ENCODE peak calls at places on chromosome 2, in six cellular contexts. I is lower lobe of right lung, W is BJ, H is hepatocyte, J is adrenal gland, Q is brain microvascular endothelial cell. Z is an unnamed sample.

GRCh38 chr2:37585982-37586621 is 85.3 kb downstream of the CDC42EP3 start:
- DNase-seq in Q (peak; percentile 91), I (no peak), W (peak; percentile 77), H (peak; percentile 30), J (peak; percentile 76), Z (no peak)

GRCh38 chr2:148350211-148350610 is 294.3 kb upstream of the EPC2 start:
- DNase-seq in Q (no peak), W (no peak), I (no peak), J (no peak), H (no peak), Z (no peak)

GRCh38 chr2:86809481-86810121 is 18.9 kb upstream of the CD8A start:
- DNase-seq in Q (no peak), H (no peak), I (no peak), W (no peak), J (no peak), Z (no peak)

GRCh38 chr2:106843001-106843909 is 42.7 kb downstream of the ST6GAL2 start:
- DNase-seq in H (no peak), W (no peak), Q (no peak), J (no peak), I (no peak), Z (no peak)

GRCh38 chr2:107402330-107402729 is 424.4 kb upstream of the RGPD4 start:
- DNase-seq in H (no peak), I (no peak), J (no peak), W (no peak), Q (no peak), Z (no peak)

GRCh38 chr2:213723051-213723560 is 438.8 kb downstream of the SPAG16 start:
- DNase-seq in Q (no peak), I (no peak), H (no peak), W (no peak), J (no peak), Z (no peak)

GRCh38 chr2:20103514-20103913 is 52.1 kb upstream of the LAPTM4A start:
- DNase-seq in H (no peak), Q (peak; percentile 25), I (no peak), W (no peak), J (no peak), Z (no peak)

GRCh38 chr2:232405943-232406510 is 617 bp upstream of the ALPG start:
- DNase-seq in H (no peak), J (no peak), I (peak; percentile 20), W (no peak), Q (no peak), Z (no peak)

GRCh38 chr2:188181035-188181434 is 110.6 kb upstream of the GULP1 start:
- DNase-seq in W (no peak), H (no peak), Q (no peak), I (no peak), J (no peak), Z (no peak)

GRCh38 chr2:109562421-109562820 is 51.3 kb downstream of the SEPTIN10 start:
- DNase-seq in W (no peak), Q (no peak), H (no peak), I (no peak), J (no peak), Z (no peak)

GRCh38 chr2:172113617-172114016 is 10.9 kb upstream of the DLX2 start:
- DNase-seq in I (no peak), Q (no peak), J (no peak), H (no peak), W (no peak), Z (no peak)

GRCh38 chr2:41719756-41720155 is 328.1 kb upstream of the PKDCC start:
- DNase-seq in H (no peak), Q (no peak), I (no peak), W (no peak), J (no peak), Z (no peak)

GRCh38 chr2:42128731-42129486 is 40.2 kb upstream of the EML4 start:
- DNase-seq in Q (no peak), J (no peak), H (no peak), I (no peak), W (peak; percentile 75), Z (no peak)

GRCh38 chr2:187499941-187500532 is 52.0 kb upstream of the CALCRL start:
- DNase-seq in W (no peak), J (peak; percentile 81), Q (peak; percentile 82), I (no peak), H (peak; percentile 67), Z (peak; percentile 70)

GRCh38 chr2:63071664-63072063 is 21.0 kb downstream of the OTX1 start:
- DNase-seq in H (no peak), J (no peak), Q (no peak), W (no peak), I (no peak), Z (no peak)

GRCh38 chr2:73982140-73982617 is 2.5 kb upstream of the TET3 start:
- DNase-seq in H (peak; percentile 46), Q (no peak), J (no peak), W (no peak), I (no peak), Z (no peak)

GRCh38 chr2:73983322-73984202 is 1.1 kb upstream of the TET3 start:
- DNase-seq in J (no peak), H (peak; percentile 91), W (no peak), Q (no peak), I (peak; percentile 96), Z (peak; percentile 50)

GRCh38 chr2:73980566-73980965 is 4.1 kb upstream of the TET3 start:
- DNase-seq in W (no peak), I (no peak), H (peak; percentile 43), Q (no peak), J (no peak), Z (no peak)

GRCh38 chr2:73979686-73980085 is 5.0 kb upstream of the TET3 start:
- DNase-seq in I (no peak), Q (peak; percentile 77), J (peak; percentile 80), W (peak; percentile 46), H (peak; percentile 60), Z (no peak)

DNA sequence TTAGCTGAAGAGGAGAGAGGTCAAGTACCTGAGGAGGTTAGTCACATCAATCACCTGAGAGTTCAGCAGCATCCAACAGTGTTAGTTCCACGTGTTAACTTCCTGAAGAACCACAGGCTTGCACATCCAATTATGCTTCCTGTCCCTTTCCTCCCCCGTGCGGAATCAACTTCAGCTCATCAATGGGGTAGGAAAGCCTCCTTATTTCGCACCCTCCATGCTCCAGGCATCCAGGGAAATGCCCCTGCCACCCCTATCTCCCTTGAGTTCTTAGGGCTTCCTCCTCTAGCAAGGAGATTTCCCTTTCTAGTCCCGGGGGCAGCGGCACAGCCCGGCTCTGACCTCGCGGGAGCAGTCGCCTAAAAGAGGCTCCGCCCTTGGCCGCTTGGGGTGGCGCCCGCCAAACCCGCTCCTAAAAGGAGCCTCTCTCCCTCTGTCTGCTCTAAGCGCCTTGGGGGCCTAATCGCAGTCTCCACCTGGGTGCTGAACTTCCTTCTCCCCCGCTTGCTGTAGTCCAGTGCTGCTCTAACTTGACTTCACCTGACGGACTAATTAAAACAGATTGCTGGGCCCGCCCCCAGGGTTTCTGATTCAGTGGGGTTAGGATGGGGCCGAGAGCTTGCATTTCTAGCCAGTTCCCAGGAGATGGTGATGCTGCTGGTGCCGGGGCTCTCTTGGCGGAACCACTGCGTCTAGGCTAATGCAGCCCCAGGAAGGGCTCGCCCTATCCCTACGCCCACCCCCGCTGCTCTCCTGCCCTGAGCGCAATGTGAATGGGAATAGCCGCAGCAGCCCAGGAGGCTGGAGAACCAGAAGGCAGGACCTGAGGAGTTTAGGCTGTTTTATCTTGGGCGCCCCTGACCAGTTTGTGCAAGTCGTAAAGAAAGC is 3.4 kb upstream of the TET3 start:
- DNase-seq in I (peak; percentile 76), J (no peak), W (no peak), Q (peak; percentile 31), H (peak; percentile 45), Z (peak; percentile 48)
- H3K27me3 ChIP-seq in I (no peaks in the 10 kb centered on the region), J (no peaks in the 10 kb centered on the region), W (no peaks in the 10 kb centered on the region), Q (no peaks in the 10 kb centered on the region), H (no peaks in the 10 kb centered on the region), Z (no peaks in the 10 kb centered on the region)

GRCh38 chr2:58974426-58974825 is 733.3 kb upstream of the FANCL start:
- DNase-seq in I (no peak), W (no peak), J (no peak), Q (no peak), H (no peak), Z (no peak)

GRCh38 chr2:58973831-58974281 is 732.7 kb upstream of the FANCL start:
- DNase-seq in W (no peak), J (no peak), Q (no peak), H (peak; percentile 20), I (no peak), Z (no peak)

GRCh38 chr2:58974881-58975280 is 733.8 kb upstream of the FANCL start:
- DNase-seq in J (no peak), I (no peak), W (no peak), H (no peak), Q (no peak), Z (no peak)

GRCh38 chr2:58972737-58973136 is 731.6 kb upstream of the FANCL start:
- DNase-seq in I (no peak), J (no peak), W (no peak), Q (no peak), H (no peak), Z (no peak)

GRCh38 chr2:58976374-58977055 is 735.4 kb upstream of the FANCL start:
- DNase-seq in J (no peak), H (no peak), Q (no peak), I (no peak), W (no peak), Z (no peak)
- H3K27me3 ChIP-seq in J (no peaks in the 10 kb centered on the region), H (no peaks in the 10 kb centered on the region), Q (no peaks in the 10 kb centered on the region), I (no peaks in the 10 kb centered on the region), W (no peaks in the 10 kb centered on the region), Z (no peaks in the 10 kb centered on the region)

DNA sequence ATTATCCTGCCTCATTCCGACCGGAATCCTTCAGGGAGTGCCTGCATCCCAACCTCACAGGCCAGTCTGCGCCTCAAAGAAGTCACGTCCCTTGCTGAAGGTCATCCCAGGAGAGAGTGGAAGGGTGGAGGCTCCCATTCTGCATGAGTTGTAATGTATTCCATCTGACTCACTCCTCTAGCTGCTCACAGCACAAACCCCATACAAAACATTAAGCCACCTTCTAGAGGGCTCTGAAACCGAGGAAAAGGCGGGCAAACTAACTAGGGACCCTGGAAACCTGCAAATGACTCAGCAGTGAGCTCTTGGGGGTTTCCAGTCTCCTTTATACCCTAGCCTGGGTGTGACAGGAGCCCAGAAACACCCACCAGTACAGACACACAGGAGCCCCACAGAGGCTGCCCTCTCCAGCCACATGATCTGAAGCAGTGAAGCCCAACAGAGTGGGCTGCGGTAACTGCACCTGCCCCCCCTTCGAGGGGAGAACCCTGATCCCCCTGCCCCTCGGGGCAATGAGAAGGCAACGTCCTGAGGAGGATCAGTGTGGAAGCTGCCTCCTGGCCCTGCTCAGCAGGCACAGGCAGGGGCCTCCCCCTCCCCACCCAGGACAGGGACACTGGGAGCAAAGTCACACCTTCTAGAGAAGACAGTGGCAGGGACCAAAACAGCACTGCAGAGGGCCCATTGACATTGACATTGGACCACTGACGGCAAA is 69.3 kb upstream of the SNTG2 start:
- DNase-seq in I (no peak), W (no peak), Q (no peak), J (peak; percentile 69), H (no peak), Z (no peak)
- H3K27me3 ChIP-seq in I (peaks cover 5% of the 10 kb centered on the region), W (peaks cover 4% of the 10 kb centered on the region), Q (no peaks in the 10 kb centered on the region), J (no peaks in the 10 kb centered on the region), H (peaks cover 28% of the 10 kb centered on the region), Z (no peaks in the 10 kb centered on the region)

DNA sequence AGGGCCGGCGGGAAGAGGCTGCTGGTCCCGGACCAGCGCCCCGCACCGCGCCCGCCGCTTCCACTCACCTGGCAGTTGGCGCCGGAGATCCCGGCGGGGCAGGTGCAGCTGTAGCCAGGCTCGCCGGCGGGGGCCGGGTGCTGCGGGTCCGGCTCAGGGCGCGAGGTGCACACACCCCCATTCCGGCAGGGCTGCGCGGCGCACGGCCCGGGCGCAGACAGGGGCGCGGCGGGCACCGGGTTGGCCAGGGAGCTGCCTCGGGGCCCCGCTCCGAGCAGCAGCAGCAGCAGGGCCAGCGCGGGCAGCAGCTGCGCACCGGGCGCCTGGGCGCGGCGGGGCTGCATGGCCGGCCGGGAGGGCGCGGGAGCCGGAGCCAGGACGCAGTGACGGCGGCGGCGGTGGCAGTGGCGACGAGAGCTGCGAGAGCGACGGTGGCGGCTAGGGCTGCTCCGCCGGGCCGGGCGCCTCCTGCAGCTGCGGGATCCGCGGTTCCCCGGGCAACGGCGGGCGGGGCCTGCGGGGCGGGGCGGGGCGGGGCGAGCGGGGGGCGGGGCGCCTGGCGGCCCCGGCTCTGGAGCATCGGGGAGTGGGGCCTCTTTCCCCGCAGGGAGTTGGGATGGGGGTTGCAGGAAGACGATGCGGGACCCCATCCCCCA is at the start of gene DNER:
- DNase-seq in W (no peak), I (peak; percentile 48), H (peak; percentile 60), Q (no peak), J (peak; percentile 79), Z (no peak)
- H3K27me3 ChIP-seq in W (peaks cover 17% of the 10 kb centered on the region), I (peaks cover 69% of the 10 kb centered on the region), H (peaks cover 91% of the 10 kb centered on the region), Q (peaks cover 13% of the 10 kb centered on the region), J (peaks cover 3% of the 10 kb centered on the region), Z (peaks cover 3% of the 10 kb centered on the region)

Z was measured in ovary.